ENCODE peak calls at places on chromosomes 7 and 10, in four cellular contexts. One of them, this sample, is unnamed.

GRCh38 chr10:69885379-69886156 is 83.9 kb downstream of the COL13A1 start:
- DNase-seq in H1: no peak
- DNase-seq in tibial artery: no peak
- DNase-seq in spleen: no peak
- DNase-seq in this sample: no peak

GRCh38 chr7:12369072-12369471 is 34.6 kb downstream of the VWDE start:
- DNase-seq in spleen: no peak
- DNase-seq in H1: no peak
- DNase-seq in tibial artery: no peak
- DNase-seq in this sample: no peak

GRCh38 chr10:106910666-106911065 is 253.8 kb downstream of the SORCS1 start:
- DNase-seq in tibial artery: no peak
- DNase-seq in spleen: no peak
- DNase-seq in H1: no peak
- DNase-seq in this sample: no peak

GRCh38 chr7:123824754-123825067 is 20.3 kb upstream of the HYAL4 start:
- DNase-seq in H1: no peak
- DNase-seq in spleen: no peak
- DNase-seq in tibial artery: no peak
- DNase-seq in this sample: no peak

GRCh38 chr7:108178393-108178792 is 48.2 kb upstream of the LAMB4 start:
- DNase-seq in H1: no peak
- DNase-seq in tibial artery: no peak
- DNase-seq in spleen: no peak
- DNase-seq in this sample: no peak

GRCh38 chr7:13633857-13634256 is 355.6 kb downstream of the ETV1 start:
- DNase-seq in spleen: no peak
- DNase-seq in tibial artery: no peak
- DNase-seq in H1: no peak
- DNase-seq in this sample: no peak

GRCh38 chr7:111014074-111014473 is 76.9 kb upstream of the LRRN3 start:
- DNase-seq in tibial artery: no peak
- DNase-seq in H1: no peak
- DNase-seq in spleen: no peak
- DNase-seq in this sample: no peak

GRCh38 chr7:138527746-138528223 is 67.7 kb downstream of the TRIM24 start:
- DNase-seq in H1: no peak
- DNase-seq in tibial artery: no peak
- DNase-seq in spleen: no peak
- DNase-seq in this sample: no peak

GRCh38 chr7:134514663-134515062 is 12.7 kb upstream of the AKR1B10 start:
- DNase-seq in H1: no peak
- DNase-seq in spleen: no peak
- DNase-seq in tibial artery: no peak
- DNase-seq in this sample: peak

GRCh38 chr10:90674927-90675326 is 182.9 kb downstream of the HTR7 start:
- DNase-seq in H1: no peak
- DNase-seq in spleen: no peak
- DNase-seq in tibial artery: peak
- DNase-seq in this sample: no peak

GRCh38 chr10:79608505-79609375 is 2.0 kb upstream of the SFTPA1 start:
- DNase-seq in tibial artery: no peak
- DNase-seq in H1: peak
- DNase-seq in spleen: no peak
- DNase-seq in this sample: no peak

GRCh38 chr10:79449181-79450146 is 4.0 kb upstream of the ZCCHC24 start:
- DNase-seq in tibial artery: peak
- DNase-seq in spleen: peak
- DNase-seq in H1: no peak
- DNase-seq in this sample: no peak

GRCh38 chr10:119025336-119025735 is 4.2 kb upstream of the NANOS1 start:
- DNase-seq in spleen: no peak
- DNase-seq in tibial artery: peak
- DNase-seq in H1: no peak
- DNase-seq in this sample: no peak

GRCh38 chr7:13832346-13832745 is 157.1 kb downstream of the ETV1 start:
- DNase-seq in H1: no peak
- DNase-seq in tibial artery: no peak
- DNase-seq in spleen: no peak
- DNase-seq in this sample: no peak

GRCh38 chr10:7515549-7515948 is 104.7 kb upstream of the SFMBT2 start:
- DNase-seq in spleen: no peak
- DNase-seq in tibial artery: no peak
- DNase-seq in H1: no peak
- DNase-seq in this sample: no peak

GRCh38 chr7:158512869-158513268 is 74.8 kb downstream of the PTPRN2 start:
- DNase-seq in spleen: no peak
- DNase-seq in tibial artery: no peak
- DNase-seq in H1: no peak
- DNase-seq in this sample: no peak

GRCh38 chr10:132103116-132103910 is 37.6 kb downstream of the JAKMIP3 start:
- DNase-seq in H1: no peak
- DNase-seq in tibial artery: no peak
- DNase-seq in spleen: no peak
- DNase-seq in this sample: no peak

GRCh38 chr7:98238976-98239375 is 13.1 kb downstream of the TECPR1 start:
- DNase-seq in H1: no peak
- DNase-seq in spleen: no peak
- DNase-seq in tibial artery: no peak
- DNase-seq in this sample: no peak

DNA sequence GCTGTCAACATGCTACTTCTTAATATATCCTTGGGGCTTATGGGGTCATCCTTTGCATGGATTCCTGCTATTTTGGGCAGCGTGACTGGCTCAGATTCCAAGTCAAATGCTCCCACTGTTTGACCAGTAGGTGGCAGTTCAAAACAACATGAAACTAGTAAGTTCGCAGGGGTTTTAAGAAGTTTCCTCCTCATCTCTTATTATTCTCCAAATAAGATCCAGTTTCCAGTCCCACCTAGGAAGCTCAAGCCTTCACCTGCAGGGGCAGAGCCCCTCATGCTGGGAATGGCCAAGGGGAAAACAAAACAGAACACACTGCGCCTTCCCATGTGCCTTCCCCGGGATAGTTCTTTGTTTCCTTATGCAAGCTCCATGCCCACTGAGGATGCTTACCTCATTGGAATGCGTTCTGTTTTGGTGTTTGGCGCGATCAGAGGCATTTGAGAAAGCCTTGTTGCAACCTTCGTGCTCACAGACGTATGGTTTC is 259.8 kb downstream of the GLI3 start:
- DNase-seq in spleen: no peak
- DNase-seq in H1: peak
- DNase-seq in tibial artery: no peak
- DNase-seq in this sample: peak
- TF ChIP-seq CTCF in spleen: peak
- TF ChIP-seq CTCF in H1: peak
- TF ChIP-seq CTCF in tibial artery: peak
- TF ChIP-seq CTCF in this sample: peak

DNA sequence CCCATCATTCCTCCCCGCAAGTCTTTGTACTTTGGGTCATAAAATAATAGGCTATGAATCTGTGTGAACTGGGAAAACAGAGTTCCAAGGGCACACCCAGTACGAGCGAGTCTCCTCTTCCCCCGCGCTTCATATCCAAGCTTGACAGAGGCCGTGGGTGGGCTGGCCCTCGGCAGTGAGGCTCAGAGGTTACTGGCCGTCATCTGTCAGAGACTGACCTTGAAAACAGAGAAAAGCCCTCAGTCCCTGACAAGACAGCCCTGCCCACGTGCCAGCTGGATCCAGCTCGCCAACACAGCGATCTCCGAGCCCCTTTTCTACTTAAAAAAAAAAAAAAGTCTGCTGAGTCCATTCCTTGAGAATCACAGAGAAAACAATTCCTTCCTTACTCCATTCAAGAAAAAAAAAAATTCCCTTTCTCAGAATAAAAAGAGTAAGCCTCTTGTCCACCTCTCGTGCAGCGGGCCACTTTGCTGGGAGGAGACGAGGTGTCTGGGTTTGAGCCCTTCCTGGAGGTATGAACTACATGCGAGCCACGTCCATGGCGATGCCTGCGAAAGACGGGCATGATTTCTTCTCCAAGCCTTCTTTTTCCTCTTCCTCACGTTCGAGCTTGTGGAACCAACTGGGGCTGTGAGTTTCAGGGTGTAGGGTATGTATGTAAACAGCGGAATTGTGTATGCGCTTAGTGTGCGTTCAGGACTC is 755 bp upstream of the BICC1 start:
- DNase-seq in tibial artery: peak
- DNase-seq in spleen: no peak
- DNase-seq in H1: peak
- DNase-seq in this sample: no peak
- H3K4me3 ChIP-seq in tibial artery: peak
- H3K4me3 ChIP-seq in spleen: peak
- H3K4me3 ChIP-seq in H1: peak
- H3K4me3 ChIP-seq in this sample: peak

DNA sequence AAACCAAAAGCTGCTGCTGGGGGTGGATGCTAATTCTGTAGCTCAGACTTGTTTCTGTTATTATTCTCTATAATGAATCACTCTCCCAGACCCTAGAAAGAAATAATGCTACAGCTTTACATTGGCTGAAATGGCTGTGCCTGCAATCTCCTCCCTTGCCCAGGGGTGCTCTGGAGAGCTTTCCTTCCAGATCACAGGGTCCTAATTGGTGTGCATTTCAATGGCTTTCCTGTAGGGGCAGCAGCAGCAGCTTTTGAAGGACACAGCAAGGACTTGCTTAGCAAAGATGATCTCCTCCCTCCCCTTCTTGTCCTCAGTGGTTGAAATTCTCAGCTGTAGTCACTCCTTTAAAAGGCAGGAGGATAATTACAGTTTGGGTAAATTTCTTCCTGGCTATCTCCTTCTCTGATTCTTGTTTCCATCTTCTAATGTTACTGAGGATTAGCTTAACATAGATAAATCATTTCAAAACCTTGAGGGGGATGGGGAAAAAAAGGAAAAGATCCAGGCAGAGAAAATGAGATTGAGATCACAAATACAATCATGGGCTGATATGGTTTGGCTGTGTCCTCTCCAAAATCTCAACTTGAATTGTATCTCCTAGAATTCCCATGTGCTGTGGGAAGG is 120.2 kb upstream of the CTTNBP2 start:
- DNase-seq in tibial artery: no peak
- DNase-seq in H1: peak
- DNase-seq in spleen: no peak
- DNase-seq in this sample: no peak
- TF ChIP-seq CTCF in tibial artery: peak
- TF ChIP-seq CTCF in H1: peak
- TF ChIP-seq CTCF in spleen: peak
- TF ChIP-seq CTCF in this sample: peak

DNA sequence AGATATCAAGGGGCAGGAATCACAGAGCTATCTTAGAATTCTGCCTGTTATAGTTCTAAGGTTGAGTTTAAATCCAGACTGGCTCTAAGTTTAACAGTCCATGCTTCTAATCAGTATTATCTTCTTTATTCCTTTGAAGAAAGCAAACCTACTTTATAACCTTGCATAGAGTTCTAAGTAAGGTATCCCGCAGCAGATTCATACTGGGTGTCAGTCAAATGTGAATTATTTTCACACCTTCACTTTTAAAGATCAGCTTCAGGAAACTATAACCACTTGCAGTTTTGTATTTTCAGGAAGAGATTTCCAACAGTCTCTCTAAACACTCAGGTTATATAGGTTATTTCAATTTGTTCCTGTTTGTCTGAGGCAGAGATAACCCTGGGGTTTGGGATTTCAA is 21.2 kb downstream of the STAMBPL1 start:
- DNase-seq in spleen: no peak
- DNase-seq in H1: no peak
- DNase-seq in tibial artery: no peak
- DNase-seq in this sample: no peak
- H3K4me3 ChIP-seq in spleen: no peak
- H3K4me3 ChIP-seq in H1: no peak
- H3K4me3 ChIP-seq in tibial artery: no peak
- H3K4me3 ChIP-seq in this sample: no peak

GRCh38 chr7:143303733-143304132 is 12.2 kb upstream of the CLCN1 start:
- DNase-seq in tibial artery: no peak
- DNase-seq in spleen: no peak
- DNase-seq in H1: no peak
- DNase-seq in this sample: no peak

GRCh38 chr7:143308632-143309031 is 7.3 kb upstream of the CLCN1 start:
- DNase-seq in tibial artery: no peak
- DNase-seq in spleen: no peak
- DNase-seq in H1: no peak
- DNase-seq in this sample: no peak

GRCh38 chr7:143300959-143301617 is 12.9 kb downstream of the CASP2 start:
- DNase-seq in spleen: no peak
- DNase-seq in H1: no peak
- DNase-seq in tibial artery: no peak
- DNase-seq in this sample: no peak

GRCh38 chr7:143305423-143306070 is 10.4 kb upstream of the CLCN1 start:
- DNase-seq in tibial artery: no peak
- DNase-seq in spleen: peak
- DNase-seq in H1: peak
- DNase-seq in this sample: no peak

DNA sequence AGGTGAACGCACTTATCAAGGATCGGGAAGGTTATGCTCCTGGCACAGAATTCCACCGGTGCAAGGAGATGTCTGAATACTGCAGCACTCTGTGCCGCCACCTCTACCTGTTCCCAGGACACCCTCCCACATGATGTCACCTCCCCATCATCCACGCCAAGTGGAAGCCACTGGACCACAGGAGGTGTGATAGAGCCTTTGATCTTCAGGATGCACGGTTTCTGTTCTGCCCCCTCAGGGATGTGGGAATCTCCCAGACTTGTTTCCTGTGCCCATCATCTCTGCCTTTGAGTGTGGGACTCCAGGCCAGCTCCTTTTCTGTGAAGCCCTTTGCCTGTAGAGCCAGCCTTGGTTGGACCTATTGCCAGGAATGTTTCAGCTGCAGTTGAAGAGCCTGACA is 11.0 kb upstream of the CLCN1 start:
- DNase-seq in H1: no peak
- DNase-seq in tibial artery: no peak
- DNase-seq in spleen: no peak
- DNase-seq in this sample: no peak
- TF ChIP-seq CTCF in H1: no peak
- TF ChIP-seq CTCF in tibial artery: no peak
- TF ChIP-seq CTCF in spleen: no peak
- TF ChIP-seq CTCF in this sample: no peak

GRCh38 chr10:85741626-85742300 is 624.8 kb downstream of the GRID1 start:
- DNase-seq in H1: no peak
- DNase-seq in spleen: no peak
- DNase-seq in tibial artery: no peak
- DNase-seq in this sample: no peak
- H3K4me3 ChIP-seq in H1: no peak
- H3K4me3 ChIP-seq in spleen: no peak
- H3K4me3 ChIP-seq in tibial artery: no peak
- H3K4me3 ChIP-seq in this sample: no peak

This sample was measured in epithelial cell of proximal tubule.